ENCODE peak calls at places on chromosome 4, in four cellular contexts. V is effector memory CD8-positive, alpha-beta T cell; H is caudate nucleus; D is transverse colon. F is an unnamed sample.

GRCh38 chr4:99645036-99645435 is 12.6 kb downstream of the C4orf54 start:
- DNase-seq in V (no peak), H (no peak), D (no peak), F (no peak)

GRCh38 chr4:47482326-47482725 is 2.7 kb upstream of the ATP10D start:
- DNase-seq in V (no peak), H (no peak), D (no peak), F (no peak)

GRCh38 chr4:54909964-54910363 is 215.4 kb downstream of the KDR start:
- DNase-seq in V (no peak), H (no peak), D (no peak), F (no peak)

GRCh38 chr4:8060632-8061031 is 98.0 kb downstream of the ABLIM2 start:
- DNase-seq in V (no peak), H (no peak), D (no peak), F (no peak)

GRCh38 chr4:7364979-7365378 is 69.8 kb downstream of the PSAPL1 start:
- DNase-seq in V (no peak), H (no peak), D (no peak), F (no peak)

GRCh38 chr4:139789096-139789495 is 123.5 kb downstream of the MGST2 start:
- DNase-seq in V (no peak), H (no peak), D (no peak), F (no peak)

GRCh38 chr4:140095694-140096482 is 58.1 kb downstream of the MAML3 start:
- DNase-seq in V (peak; percentile 29), H (no peak), D (peak; percentile 27), F (no peak)

GRCh38 chr4:7591409-7592063 is 156.8 kb upstream of the PSAPL1 start:
- DNase-seq in V (no peak), H (no peak), D (no peak), F (no peak)

GRCh38 chr4:140856692-140857091 is 100.5 kb upstream of the TBC1D9 start:
- DNase-seq in V (no peak), H (peak; percentile 15), D (no peak), F (no peak)

GRCh38 chr4:94349193-94349592 is 6.6 kb upstream of the HPGDS start:
- DNase-seq in V (no peak), H (no peak), D (no peak), F (no peak)

GRCh38 chr4:45147866-45148265 is 421.5 kb upstream of the GNPDA2 start:
- DNase-seq in V (no peak), H (no peak), D (no peak), F (no peak)

GRCh38 chr4:17238633-17239032 is 273.3 kb downstream of the QDPR start:
- DNase-seq in V (no peak), H (no peak), D (no peak), F (no peak)

GRCh38 chr4:151228196-151229119 is 48.5 kb upstream of the PRSS48 start:
- DNase-seq in V (no peak), H (no peak), D (no peak), F (no peak)

GRCh38 chr4:186069734-186070133 is 778 bp downstream of the TLR3 start:
- DNase-seq in V (no peak), H (no peak), D (no peak), F (no peak)

F was measured in C1 segment of cervical spinal cord.